ENCODE peak calls at places on chromosomes 4 and X, in five cellular contexts. P, S, I, H and R are unnamed samples.

GRCh38 chr4:81652069-81652478 is 180.4 kb upstream of the RASGEF1B start:
- ATAC-seq in P (no peak), S (no peak), I (no peak), H (no peak), R (no peak)

GRCh38 chr4:82626251-82626868 is 64.6 kb upstream of the TMEM150C start:
- ATAC-seq in P (no peak), S (no peak), I (no peak), H (no peak), R (no peak)

GRCh38 chrX:40167240-40168182 is 69.8 kb upstream of the BCOR start:
- ATAC-seq in P (no peak), S (no peak), I (no peak), H (no peak), R (peak)

GRCh38 chrX:154750301-154751120 is at the start of gene GAB3:
- ATAC-seq in P (peak), S (peak), I (peak), H (peak), R (peak)

GRCh38 chr4:48725414-48725813 is 54.7 kb downstream of the FRYL start:
- ATAC-seq in P (no peak), S (no peak), I (no peak), H (peak), R (no peak)

GRCh38 chr4:163755013-163755412 is 260.5 kb downstream of the TMA16 start:
- ATAC-seq in P (no peak), S (no peak), I (no peak), H (no peak), R (no peak)

GRCh38 chrX:155334486-155335316 is at the start of gene CLIC2:
- ATAC-seq in P (peak), S (no peak), I (no peak), H (peak), R (peak)

GRCh38 chrX:18677140-18677834 is 5.4 kb upstream of the RS1 start:
- ATAC-seq in P (no peak), S (no peak), I (no peak), H (no peak), R (no peak)

GRCh38 chr4:121764303-121764701 is 662 bp downstream of the SMIM43 start:
- ATAC-seq in P (no peak), S (no peak), I (no peak), H (no peak), R (no peak)

GRCh38 chr4:185912779-185913178 is 100.8 kb upstream of the SORBS2 start:
- ATAC-seq in P (no peak), S (no peak), I (no peak), H (no peak), R (no peak)

GRCh38 chrX:78333521-78333920 is 6.1 kb upstream of the CYSLTR1 start:
- ATAC-seq in P (no peak), S (no peak), I (no peak), H (no peak), R (no peak)

GRCh38 chrX:85851418-85851817 is 195.9 kb downstream of the CHM start:
- ATAC-seq in P (no peak), S (peak), I (peak), H (peak), R (no peak)

GRCh38 chr4:4423706-4424498 is 37.0 kb downstream of the NSG1 start:
- ATAC-seq in P (no peak), S (no peak), I (no peak), H (no peak), R (no peak)

GRCh38 chrX:153554519-153555167 is 37.2 kb downstream of the ATP2B3 start:
- ATAC-seq in P (no peak), S (peak), I (peak), H (peak), R (peak)

GRCh38 chr4:83138979-83139378 is 24.4 kb upstream of the PLAC8 start:
- ATAC-seq in P (no peak), S (no peak), I (no peak), H (no peak), R (no peak)

GRCh38 chr4:111269439-111269838 is 646.6 kb upstream of the PITX2 start:
- ATAC-seq in P (no peak), S (no peak), I (no peak), H (no peak), R (no peak)

DNA sequence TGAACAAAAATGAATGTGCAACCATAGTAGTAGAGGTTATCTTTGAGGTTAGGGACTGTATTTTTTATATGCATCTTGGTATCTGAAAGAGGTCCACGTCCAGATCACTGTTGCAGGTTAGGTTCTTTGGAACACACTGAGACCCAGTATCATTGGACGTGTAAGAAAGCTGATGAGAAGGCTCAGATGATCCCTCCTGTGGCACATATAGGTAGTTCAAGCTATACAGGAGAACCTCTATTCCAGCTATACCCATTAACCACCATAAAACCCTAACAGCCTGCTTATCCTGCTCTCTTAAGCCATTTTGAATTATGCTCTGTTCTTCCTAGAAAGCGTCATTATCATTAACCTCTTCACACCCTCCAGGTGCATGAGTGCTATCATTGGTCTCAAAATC is 930.7 kb upstream of the HS3ST1 start:
- ATAC-seq in P (no peak), S (no peak), I (peak), H (no peak), R (no peak)
- H3K27ac ChIP-seq in P (no peak), S (no peak), I (no peak), H (no peak), R (no peak)

DNA sequence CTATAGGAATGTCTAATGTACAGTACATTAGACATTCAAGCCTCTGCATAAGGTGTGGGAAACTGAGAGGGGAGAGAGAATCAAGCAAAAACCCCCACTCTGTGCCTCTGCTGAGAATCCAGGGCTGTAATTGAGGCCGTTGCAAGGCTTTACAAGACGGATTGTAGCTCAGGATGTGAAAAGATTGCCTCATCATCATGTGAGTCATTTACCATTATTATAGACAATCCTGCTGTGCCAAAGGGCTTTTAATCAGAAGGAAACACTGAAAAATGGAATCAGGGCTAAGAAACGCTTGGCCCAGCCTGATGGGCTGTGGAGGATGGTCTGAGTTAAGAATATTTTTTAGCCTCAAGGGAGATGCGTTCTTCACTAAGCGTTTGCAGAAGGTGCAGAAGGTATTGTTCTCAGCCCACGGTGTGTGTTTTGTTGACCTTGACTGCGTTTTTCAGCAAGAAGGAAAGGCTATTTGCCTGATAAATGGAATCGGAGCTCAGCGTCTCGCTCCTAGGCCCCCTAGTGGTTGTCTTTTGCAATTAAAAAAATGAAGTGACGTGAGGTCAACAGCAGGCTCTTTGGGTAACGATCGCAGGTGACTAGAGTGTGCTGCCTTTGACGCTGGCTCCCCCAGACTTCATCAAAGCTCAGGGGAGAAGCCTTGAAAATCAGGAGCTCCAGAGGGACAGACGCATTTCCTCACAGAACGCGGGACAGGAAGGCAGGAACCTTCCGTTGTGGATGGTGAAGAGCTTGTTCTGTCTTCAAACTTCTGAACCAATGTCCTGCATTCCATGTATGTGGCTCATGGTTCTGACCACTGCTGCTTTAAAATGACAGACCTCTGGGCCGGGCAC is 18.1 kb upstream of the CHRNA9 start:
- ATAC-seq in P (peak), S (peak), I (peak), H (peak), R (peak)
- H3K4me3 ChIP-seq in P (peak), S (peak), I (no peak), H (no peak), R (peak)

GRCh38 chrX:47193475-47194241 is at the start of gene UBA1:
- ATAC-seq in P (peak), S (peak), I (peak), H (peak), R (peak)
- TF ChIP-seq EP300 in P (peak), S (no peak), I (no peak), H (peak), R (no peak)

DNA sequence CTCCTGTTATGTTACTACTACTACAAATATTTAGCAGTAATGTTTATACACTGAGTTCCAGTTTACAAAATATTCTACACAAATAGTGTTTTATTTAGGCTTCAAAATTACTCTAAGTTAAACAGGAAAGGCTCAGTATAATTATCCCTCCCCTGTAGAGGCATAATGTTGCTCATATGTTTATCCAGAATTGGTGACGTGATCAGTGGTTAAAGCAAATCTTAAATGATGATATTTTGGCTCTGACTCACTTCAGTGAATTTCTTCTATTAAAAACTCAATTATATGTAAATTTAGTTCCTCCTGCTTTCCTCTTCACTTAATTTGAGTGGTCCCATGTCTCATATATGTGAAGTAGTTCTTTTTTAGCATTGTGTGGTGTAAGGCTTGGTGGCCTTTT is 438.5 kb downstream of the ADGRL3 start:
- ATAC-seq in P (no peak), S (no peak), I (no peak), H (no peak), R (no peak)
- H3K27ac ChIP-seq in P (no peak), S (no peak), I (no peak), H (no peak), R (no peak)